ENCODE peak calls at places on chromosomes 6 and 20, in six cellular contexts. O is SK-N-SH, J is dorsolateral prefrontal cortex, I is AG10803, M is omental fat pad, C is H9. S is an unnamed sample.

GRCh38 chr20:44601801-44602204 is 19.4 kb downstream of the PKIG start:
- DNase-seq in I (peak), J (no peak), C (no peak), O (no peak), M (peak), S (no peak)

GRCh38 chr6:67722861-67723261 is 912.2 kb upstream of the ADGRB3 start:
- DNase-seq in M (no peak), J (no peak), O (no peak), C (no peak), I (no peak), S (no peak)

GRCh38 chr6:144047688-144048087 is 39.6 kb upstream of the PLAGL1 start:
- DNase-seq in O (no peak), I (no peak), C (no peak), M (no peak), J (no peak), S (no peak)

GRCh38 chr6:11329841-11330765 is 97.6 kb upstream of the NEDD9 start:
- DNase-seq in J (no peak), I (no peak), O (no peak), C (no peak), M (no peak), S (no peak)

GRCh38 chr20:59141818-59142581 is 21.6 kb upstream of the ZNF831 start:
- DNase-seq in M (no peak), C (no peak), J (no peak), I (no peak), O (no peak), S (no peak)

GRCh38 chr20:34940126-34940525 is 15.5 kb downstream of the GSS start:
- DNase-seq in M (no peak), J (no peak), O (no peak), I (no peak), C (no peak), S (no peak)

GRCh38 chr20:56628873-56629463 is at the start of gene TFAP2C:
- DNase-seq in O (peak), M (peak), I (peak), C (peak), J (no peak), S (no peak)

GRCh38 chr6:158287047-158287446 is 25.2 kb upstream of the TULP4 start:
- DNase-seq in O (no peak), J (no peak), C (no peak), M (no peak), I (no peak), S (no peak)

GRCh38 chr6:30770164-30770563 is 25.8 kb upstream of the IER3 start:
- DNase-seq in M (no peak), O (peak), J (no peak), C (no peak), I (peak), S (no peak)

GRCh38 chr20:37518606-37519507 is 2.2 kb upstream of the NNAT start:
- DNase-seq in O (no peak), I (no peak), C (no peak), M (no peak), J (no peak), S (peak)

GRCh38 chr6:33641602-33642001 is 20.5 kb downstream of the ITPR3 start:
- DNase-seq in M (no peak), J (no peak), C (no peak), I (no peak), O (no peak), S (no peak)

GRCh38 chr6:32700391-32701040 is 34.1 kb upstream of the HLA-DQB1 start:
- DNase-seq in O (peak), C (peak), J (no peak), M (no peak), I (peak), S (no peak)

GRCh38 chr20:37947943-37948342 is 45.0 kb downstream of the VSTM2L start:
- DNase-seq in J (no peak), O (no peak), I (no peak), C (peak), M (no peak), S (no peak)

DNA sequence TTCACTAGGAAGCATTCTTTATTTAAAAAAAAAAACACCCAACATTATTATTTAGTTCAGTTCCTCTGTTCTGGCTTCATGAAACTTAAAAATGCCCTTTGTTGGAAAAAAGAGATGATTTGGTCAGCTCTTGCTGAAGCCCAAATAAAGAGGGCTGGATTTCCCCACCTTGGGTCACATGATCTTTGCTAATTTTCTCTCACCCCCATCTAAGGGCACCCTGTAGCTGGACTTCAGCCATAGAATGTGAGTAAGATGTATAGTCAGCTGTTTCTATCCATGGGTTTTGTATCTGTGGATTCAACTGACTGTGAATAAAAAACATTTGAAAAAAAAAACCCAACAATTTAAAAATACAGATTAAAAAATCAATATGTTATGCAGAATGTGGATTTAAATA is 213.9 kb upstream of the SULF2 start:
- DNase-seq in M (no peak), O (no peak), I (peak), C (no peak), J (no peak), S (no peak)
- TF ChIP-seq CTCF in M (no peak), O (no peak), I (no peak), C (no peak), J (no peak), S (no peak)

GRCh38 chr6:22017272-22017671 is 279.6 kb downstream of the PRL start:
- DNase-seq in M (no peak), J (no peak), O (no peak), I (no peak), C (no peak), S (no peak)
- TF ChIP-seq CTCF in M (no peak), J (no peak), O (no peak), I (no peak), C (no peak), S (no peak)

GRCh38 chr6:15079288-15079817 is 166.5 kb upstream of the JARID2 start:
- DNase-seq in J (no peak), C (no peak), I (no peak), O (no peak), M (no peak), S (no peak)
- TF ChIP-seq CTCF in J (no peak), C (no peak), I (no peak), O (no peak), M (no peak), S (no peak)

DNA sequence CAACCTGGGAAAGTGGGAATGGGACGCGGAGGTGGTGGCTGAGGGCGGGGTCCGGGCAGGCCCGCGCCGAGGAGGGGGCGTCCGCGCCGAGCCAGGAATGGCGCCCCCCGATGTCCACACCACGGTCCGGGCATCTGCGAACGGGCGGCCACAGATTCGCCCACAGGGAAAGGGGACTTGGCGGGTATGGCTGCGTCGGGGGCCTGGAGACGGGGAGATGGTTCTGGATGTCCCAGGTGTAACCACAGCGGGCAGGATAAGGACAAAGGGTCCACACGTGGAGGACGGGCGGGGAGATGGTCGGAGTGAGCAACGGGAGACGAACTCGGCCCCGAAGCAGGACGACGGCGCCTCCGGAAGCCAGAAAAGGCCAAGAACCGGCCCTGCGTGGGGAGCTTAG is 124.6 kb downstream of the WDR27 start:
- DNase-seq in M (no peak), I (no peak), J (no peak), O (no peak), C (no peak), S (no peak)
- TF ChIP-seq CTCF in M (no peak), I (no peak), J (no peak), O (no peak), C (no peak), S (no peak)

GRCh38 chr6:90478278-90478677 is 108.6 kb downstream of the MAP3K7 start:
- DNase-seq in O (peak), I (no peak), M (no peak), C (peak), J (no peak), S (no peak)
- TF ChIP-seq CTCF in O (no peak), I (no peak), M (no peak), C (peak), J (no peak), S (no peak)

S was measured in activated B cell treated with CpG ODN at 0.5 μM for 24 hours.